ENCODE peak calls at places on chromosome 15, in six cellular contexts. B is stimulated activated CD8-positive, alpha-beta memory T cell treated with anti-CD3 and anti-CD28 coated beads, Interleukin-15, amount 100 ng/mL, for 24 hours; Y is NCI-H1048; J is CD8-positive, alpha-beta T cell; Z is stimulated activated CD4-positive, alpha-beta T cell treated with anti-CD3 and anti-CD28 coated beads, Interleukin-15, amount 100 ng/mL, for 1 hour; F is amniotic epithelial cell. D is an unnamed sample.

GRCh38 chr15:64224508-64224907 is 61.7 kb upstream of the PPIB start:
- DNase-seq in B (no peak), J (no peak), Y (no peak), F (peak), Z (no peak), D (no peak)

GRCh38 chr15:58530056-58530590 is 98.3 kb downstream of the LIPC start:
- DNase-seq in Z (no peak), F (no peak), B (no peak), Y (no peak), J (no peak), D (no peak)

GRCh38 chr15:78024141-78024567 is 53.4 kb downstream of the TBC1D2B start:
- DNase-seq in J (no peak), Y (no peak), F (no peak), B (no peak), Z (no peak), D (no peak)

GRCh38 chr15:70033529-70034140 is 64.1 kb downstream of the TLE3 start:
- DNase-seq in F (peak), J (no peak), Z (no peak), Y (no peak), B (no peak), D (no peak)

GRCh38 chr15:48358229-48358641 is 27.0 kb downstream of the DUT start:
- DNase-seq in Y (no peak), B (no peak), Z (no peak), F (peak), J (no peak), D (no peak)

GRCh38 chr15:78461171-78461881 is 23.3 kb downstream of the IREB2 start:
- DNase-seq in Z (no peak), F (peak), Y (no peak), B (no peak), J (peak), D (peak)

GRCh38 chr15:65981837-65982696 is 112.8 kb downstream of the RAB11A start:
- DNase-seq in Z (peak), Y (no peak), J (peak), B (peak), F (no peak), D (peak)

GRCh38 chr15:68259883-68260282 is 17.7 kb upstream of the FEM1B start:
- DNase-seq in J (no peak), Y (no peak), F (no peak), Z (no peak), B (no peak), D (no peak)

GRCh38 chr15:29568840-29569532 is 253.3 kb downstream of the TJP1 start:
- DNase-seq in B (no peak), J (no peak), Z (no peak), Y (peak), F (peak), D (no peak)

GRCh38 chr15:28933710-28934445 is 48.1 kb downstream of the APBA2 start:
- DNase-seq in Z (no peak), B (no peak), F (no peak), Y (no peak), J (no peak), D (no peak)

GRCh38 chr15:68430471-68431036 is 1.4 kb downstream of the ITGA11 start:
- DNase-seq in Z (no peak), Y (no peak), F (no peak), J (no peak), B (no peak), D (no peak)

GRCh38 chr15:86743283-86743903 is 663.7 kb downstream of the AGBL1 start:
- DNase-seq in F (no peak), B (peak), J (peak), Y (no peak), Z (peak), D (peak)

GRCh38 chr15:60784855-60785254 is 305.9 kb upstream of the ICE2 start:
- DNase-seq in J (no peak), Z (no peak), B (no peak), Y (no peak), F (no peak), D (no peak)

GRCh38 chr15:41825145-41825544 is 2.7 kb upstream of the JMJD7 start:
- DNase-seq in B (no peak), Z (no peak), J (no peak), F (no peak), Y (no peak), D (no peak)

GRCh38 chr15:68982976-68983550 is 31.4 kb upstream of the NOX5 start:
- DNase-seq in Y (no peak), J (no peak), F (peak), B (no peak), Z (no peak), D (no peak)

GRCh38 chr15:63727542-63727941 is 106.2 kb downstream of the HERC1 start:
- DNase-seq in J (no peak), B (no peak), Y (no peak), F (no peak), Z (no peak), D (no peak)

GRCh38 chr15:25508369-25509002 is 69.7 kb upstream of the UBE3A start:
- DNase-seq in B (no peak), F (peak), Y (no peak), J (no peak), Z (no peak), D (no peak)

GRCh38 chr15:100663550-100664335 is 61.4 kb downstream of the ASB7 start:
- DNase-seq in J (no peak), F (peak), Z (no peak), B (no peak), Y (no peak), D (no peak)

GRCh38 chr15:34721802-34722795 is 32.7 kb downstream of the GJD2 start:
- DNase-seq in F (peak), Y (peak), Z (no peak), J (no peak), B (no peak), D (no peak)

GRCh38 chr15:69978603-69979002 is 119.1 kb downstream of the TLE3 start:
- DNase-seq in B (no peak), Z (no peak), Y (no peak), F (no peak), J (no peak), D (no peak)

GRCh38 chr15:95770191-95770590 is 560.3 kb upstream of the NR2F2 start:
- DNase-seq in Z (no peak), F (peak), Y (no peak), B (no peak), J (no peak), D (no peak)

GRCh38 chr15:88382482-88382983 is 84.7 kb downstream of the MRPL46 start:
- DNase-seq in Z (no peak), Y (no peak), J (no peak), B (no peak), F (no peak), D (no peak)

GRCh38 chr15:65824031-65824743 is 32.1 kb upstream of the DENND4A start:
- DNase-seq in B (no peak), F (peak), J (no peak), Z (no peak), Y (no peak), D (no peak)

GRCh38 chr15:70802629-70803028 is 39.3 kb upstream of the UACA start:
- DNase-seq in Z (no peak), Y (no peak), F (peak), B (no peak), J (no peak), D (no peak)

GRCh38 chr15:87572381-87572780 is 684.2 kb downstream of the NTRK3 start:
- DNase-seq in Y (no peak), B (no peak), F (no peak), J (no peak), Z (no peak), D (no peak)

GRCh38 chr15:55402707-55403106 is 5.5 kb downstream of the CCPG1 start:
- DNase-seq in Z (no peak), J (no peak), Y (no peak), B (no peak), F (no peak), D (no peak)

GRCh38 chr15:56243117-56243773 is 434 bp downstream of the RFX7 start:
- DNase-seq in F (peak), Y (no peak), J (peak), Z (peak), B (peak), D (no peak)

GRCh38 chr15:80450811-80451321 is 46.7 kb downstream of the ARNT2 start:
- DNase-seq in Y (no peak), F (no peak), B (no peak), J (no peak), Z (no peak), D (no peak)

GRCh38 chr15:94023520-94023919 is 207.8 kb upstream of the MCTP2 start:
- DNase-seq in B (no peak), Z (no peak), J (no peak), Y (no peak), F (no peak), D (no peak)

GRCh38 chr15:58957101-58957973 is 23.9 kb upstream of the SLTM start:
- DNase-seq in J (peak), Z (no peak), B (no peak), Y (no peak), F (peak), D (peak)

GRCh38 chr15:70034596-70034995 is 63.1 kb downstream of the TLE3 start:
- DNase-seq in Z (no peak), F (no peak), Y (no peak), J (no peak), B (no peak), D (no peak)

GRCh38 chr15:49044761-49045571 is 1.3 kb downstream of the SECISBP2L start:
- DNase-seq in Y (no peak), J (no peak), Z (no peak), B (no peak), F (peak), D (no peak)